ENCODE peak calls at places on chromosomes 11 and 22, in six cellular contexts. One of them, this sample, is unnamed.

GRCh38 chr11:28010001-28010400 is 98.0 kb downstream of the KIF18A start:
- DNase-seq in trophoblast cell: no peak
- DNase-seq in neuronal stem cell: no peak
- DNase-seq in IMR-90: no peak
- DNase-seq in H9: no peak
- DNase-seq in H1: no peak
- DNase-seq in this sample: no peak

GRCh38 chr11:61279934-61280656 is 15.0 kb downstream of the VWCE start:
- DNase-seq in H9: no peak
- DNase-seq in IMR-90: peak; percentile 58
- DNase-seq in H1: no peak
- DNase-seq in trophoblast cell: no peak
- DNase-seq in neuronal stem cell: no peak
- DNase-seq in this sample: no peak

GRCh38 chr11:15589070-15589626 is 474.4 kb downstream of the INSC start:
- DNase-seq in H9: no peak
- DNase-seq in H1: no peak
- DNase-seq in IMR-90: no peak
- DNase-seq in trophoblast cell: no peak
- DNase-seq in neuronal stem cell: no peak
- DNase-seq in this sample: no peak

GRCh38 chr11:125263268-125263790 is 98.8 kb downstream of the PKNOX2 start:
- DNase-seq in neuronal stem cell: peak; percentile 94
- DNase-seq in IMR-90: peak; percentile 100
- DNase-seq in H1: peak; percentile 87
- DNase-seq in H9: peak; percentile 94
- DNase-seq in trophoblast cell: peak; percentile 27
- DNase-seq in this sample: peak; percentile 100

GRCh38 chr11:93720522-93720921 is 20.8 kb downstream of the TAF1D start:
- DNase-seq in H9: no peak
- DNase-seq in H1: no peak
- DNase-seq in neuronal stem cell: no peak
- DNase-seq in IMR-90: no peak
- DNase-seq in trophoblast cell: peak; percentile 79
- DNase-seq in this sample: no peak

GRCh38 chr11:59706518-59707285 is 6.9 kb downstream of the OR10V1 start:
- DNase-seq in neuronal stem cell: no peak
- DNase-seq in H1: no peak
- DNase-seq in H9: no peak
- DNase-seq in IMR-90: peak; percentile 88
- DNase-seq in trophoblast cell: peak; percentile 91
- DNase-seq in this sample: peak; percentile 70

GRCh38 chr22:44537016-44537936 is 39.2 kb upstream of the RTL6 start:
- DNase-seq in H9: no peak
- DNase-seq in IMR-90: no peak
- DNase-seq in H1: no peak
- DNase-seq in neuronal stem cell: no peak
- DNase-seq in trophoblast cell: peak; percentile 53
- DNase-seq in this sample: no peak

GRCh38 chr22:31102441-31103081 is 4.8 kb downstream of the SELENOM start:
- DNase-seq in H9: no peak
- DNase-seq in trophoblast cell: peak; percentile 92
- DNase-seq in IMR-90: peak; percentile 98
- DNase-seq in H1: no peak
- DNase-seq in neuronal stem cell: no peak
- DNase-seq in this sample: peak; percentile 99

GRCh38 chr22:36743591-36744412 is 32.1 kb downstream of the IFT27 start:
- DNase-seq in neuronal stem cell: no peak
- DNase-seq in H1: no peak
- DNase-seq in trophoblast cell: no peak
- DNase-seq in IMR-90: no peak
- DNase-seq in H9: peak; percentile 22
- DNase-seq in this sample: no peak

GRCh38 chr11:113789675-113790320 is 10.2 kb downstream of the CLDN25 start:
- DNase-seq in H9: peak; percentile 33
- DNase-seq in H1: no peak
- DNase-seq in neuronal stem cell: no peak
- DNase-seq in trophoblast cell: peak; percentile 31
- DNase-seq in IMR-90: no peak
- DNase-seq in this sample: no peak

GRCh38 chr11:34044664-34045485 is 6.7 kb upstream of the CAPRIN1 start:
- DNase-seq in neuronal stem cell: no peak
- DNase-seq in IMR-90: peak; percentile 82
- DNase-seq in trophoblast cell: peak; percentile 99
- DNase-seq in H1: peak; percentile 51
- DNase-seq in H9: peak; percentile 54
- DNase-seq in this sample: peak; percentile 89

GRCh38 chr11:124446926-124447325 is 1.4 kb upstream of the OR8B8 start:
- DNase-seq in neuronal stem cell: no peak
- DNase-seq in H1: no peak
- DNase-seq in IMR-90: peak; percentile 15
- DNase-seq in trophoblast cell: no peak
- DNase-seq in H9: no peak
- DNase-seq in this sample: no peak

GRCh38 chr11:11841605-11842425 is at the start of gene USP47:
- DNase-seq in H9: peak; percentile 89
- DNase-seq in H1: peak; percentile 96
- DNase-seq in trophoblast cell: peak; percentile 97
- DNase-seq in neuronal stem cell: peak; percentile 92
- DNase-seq in IMR-90: peak; percentile 70
- DNase-seq in this sample: peak; percentile 91
- H4K8ac ChIP-seq in H9: no peak within 1 kb of the TSS
- H4K8ac ChIP-seq in H1: peak within 1 kb of the TSS; percentile 91
- H4K8ac ChIP-seq in trophoblast cell: peak within 1 kb of the TSS; percentile 100
- H4K8ac ChIP-seq in neuronal stem cell: no peak within 1 kb of the TSS
- H4K8ac ChIP-seq in IMR-90: peak within 1 kb of the TSS; percentile 100
- H4K8ac ChIP-seq in this sample: peak within 1 kb of the TSS; percentile 98

GRCh38 chr22:45885171-45885840 is 91.7 kb downstream of the WNT7B start:
- DNase-seq in trophoblast cell: no peak
- DNase-seq in IMR-90: no peak
- DNase-seq in neuronal stem cell: no peak
- DNase-seq in H1: no peak
- DNase-seq in H9: peak; percentile 20
- DNase-seq in this sample: no peak
- H3K14ac ChIP-seq in trophoblast cell: no peak overlapping the region
- H3K14ac ChIP-seq in IMR-90: no peak overlapping the region
- H3K14ac ChIP-seq in neuronal stem cell: peak overlapping the region; percentile 38
- H3K14ac ChIP-seq in H1: no peak overlapping the region
- H3K14ac ChIP-seq in H9: no peak overlapping the region
- H3K14ac ChIP-seq in this sample: no peak overlapping the region

DNA sequence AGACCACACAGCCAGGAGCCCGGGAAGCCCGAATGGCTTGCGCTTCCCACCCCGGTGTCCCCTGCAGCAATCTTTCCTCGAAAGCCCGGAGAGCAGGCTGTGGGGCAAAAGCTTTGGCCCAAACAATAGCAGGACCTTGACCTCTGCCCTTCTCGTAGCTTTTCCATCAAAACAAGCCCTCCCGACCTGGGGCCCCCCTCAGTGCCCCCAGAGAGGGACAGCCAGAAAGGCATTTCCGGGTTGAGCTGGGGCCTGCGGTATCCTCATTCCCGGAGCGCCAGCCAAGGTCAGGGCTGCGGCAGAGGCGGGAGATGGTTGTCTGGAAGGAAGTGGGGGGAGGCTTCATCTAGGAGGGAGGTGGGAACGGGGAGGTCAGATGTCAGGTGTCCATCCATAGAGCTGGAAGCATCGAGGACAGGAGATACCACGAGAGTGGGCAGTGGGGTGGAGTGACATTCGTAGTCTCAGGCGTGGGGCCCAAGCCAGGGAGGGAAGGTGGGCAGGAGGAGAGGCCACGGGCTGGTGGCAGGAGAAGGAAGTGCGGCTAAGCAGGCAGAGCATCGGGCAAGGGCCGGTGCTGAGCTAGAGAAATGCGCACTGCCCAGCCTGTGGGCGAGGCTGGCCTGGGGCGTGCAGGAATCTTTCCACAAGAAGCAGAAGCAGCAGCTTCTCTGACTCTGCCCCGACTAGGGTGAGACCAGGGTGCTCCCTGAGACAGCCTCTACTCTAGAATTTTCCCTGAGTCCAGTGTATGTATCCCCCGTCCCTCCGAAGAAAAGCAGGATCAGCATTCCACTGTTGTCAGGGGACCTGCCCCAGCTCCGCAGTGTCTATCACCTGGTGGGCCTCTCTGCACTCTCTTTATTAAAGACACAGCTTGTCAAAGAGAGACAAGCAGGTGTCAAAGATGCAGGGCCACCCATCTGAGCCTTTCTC is 14.3 kb downstream of the PDGFB start:
- DNase-seq in H9: peak; percentile 80
- DNase-seq in trophoblast cell: no peak
- DNase-seq in IMR-90: no peak
- DNase-seq in neuronal stem cell: no peak
- DNase-seq in H1: peak; percentile 81
- DNase-seq in this sample: no peak
- H2BK5ac ChIP-seq in H9: no peak overlapping the region
- H2BK5ac ChIP-seq in trophoblast cell: no peak overlapping the region
- H2BK5ac ChIP-seq in IMR-90: no peak overlapping the region
- H2BK5ac ChIP-seq in neuronal stem cell: peak overlapping the region; percentile 43
- H2BK5ac ChIP-seq in H1: peak overlapping the region; percentile 98
- H2BK5ac ChIP-seq in this sample: no peak overlapping the region

DNA sequence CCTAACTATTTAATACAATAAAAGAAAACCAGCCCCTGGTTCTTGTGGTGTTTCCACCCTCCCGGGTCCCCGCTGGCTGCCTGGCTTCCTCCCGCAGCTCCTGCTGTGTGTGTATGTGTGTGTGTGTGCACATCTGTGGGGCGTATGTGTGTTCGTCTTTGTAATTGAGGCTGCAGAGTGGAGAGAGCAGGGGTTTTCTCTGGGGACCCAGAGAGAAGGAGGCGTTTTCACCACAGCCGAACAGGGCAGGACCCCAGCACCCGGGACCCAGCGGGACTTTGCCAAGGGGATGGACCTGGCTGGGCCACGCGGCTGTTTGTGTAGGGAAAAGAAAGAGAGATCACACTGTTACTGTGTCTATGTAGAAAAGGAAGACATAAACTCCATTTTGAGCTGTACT is 42.7 kb downstream of the IGLL1 start:
- DNase-seq in IMR-90: no peak
- DNase-seq in trophoblast cell: no peak
- DNase-seq in H1: no peak
- DNase-seq in neuronal stem cell: no peak
- DNase-seq in H9: peak; percentile 26
- DNase-seq in this sample: no peak
- H4K8ac ChIP-seq in IMR-90: no peak overlapping the region
- H4K8ac ChIP-seq in trophoblast cell: peak overlapping the region; percentile 37
- H4K8ac ChIP-seq in H1: peak overlapping the region; percentile 60
- H4K8ac ChIP-seq in neuronal stem cell: no peak overlapping the region
- H4K8ac ChIP-seq in H9: no peak overlapping the region
- H4K8ac ChIP-seq in this sample: no peak overlapping the region

GRCh38 chr11:69500285-69501120 is 19.0 kb downstream of the LINC01488 start:
- DNase-seq in trophoblast cell: no peak
- DNase-seq in neuronal stem cell: no peak
- DNase-seq in H9: no peak
- DNase-seq in H1: no peak
- DNase-seq in IMR-90: no peak
- DNase-seq in this sample: no peak
- H3K14ac ChIP-seq in trophoblast cell: no peak overlapping the region
- H3K14ac ChIP-seq in neuronal stem cell: peak overlapping the region; percentile 75
- H3K14ac ChIP-seq in H9: no peak overlapping the region
- H3K14ac ChIP-seq in H1: no peak overlapping the region
- H3K14ac ChIP-seq in IMR-90: no peak overlapping the region
- H3K14ac ChIP-seq in this sample: no peak overlapping the region

GRCh38 chr11:75338516-75339218 is 12.8 kb downstream of the ARRB1 start:
- DNase-seq in trophoblast cell: peak; percentile 57
- DNase-seq in neuronal stem cell: no peak
- DNase-seq in IMR-90: peak; percentile 65
- DNase-seq in H9: no peak
- DNase-seq in H1: no peak
- DNase-seq in this sample: peak; percentile 77

GRCh38 chr11:75342231-75342918 is 9.1 kb downstream of the ARRB1 start:
- DNase-seq in H1: no peak
- DNase-seq in neuronal stem cell: no peak
- DNase-seq in trophoblast cell: no peak
- DNase-seq in H9: no peak
- DNase-seq in IMR-90: no peak
- DNase-seq in this sample: no peak

GRCh38 chr11:75337195-75337654 is 14.2 kb downstream of the ARRB1 start:
- DNase-seq in IMR-90: peak; percentile 60
- DNase-seq in neuronal stem cell: no peak
- DNase-seq in H1: no peak
- DNase-seq in H9: no peak
- DNase-seq in trophoblast cell: peak; percentile 55
- DNase-seq in this sample: peak; percentile 90

GRCh38 chr11:75341583-75341982 is 9.9 kb downstream of the ARRB1 start:
- DNase-seq in H9: no peak
- DNase-seq in IMR-90: no peak
- DNase-seq in trophoblast cell: no peak
- DNase-seq in H1: no peak
- DNase-seq in neuronal stem cell: no peak
- DNase-seq in this sample: no peak

GRCh38 chr11:75339685-75340409 is 11.6 kb downstream of the ARRB1 start:
- DNase-seq in trophoblast cell: peak; percentile 47
- DNase-seq in H1: no peak
- DNase-seq in IMR-90: no peak
- DNase-seq in neuronal stem cell: no peak
- DNase-seq in H9: no peak
- DNase-seq in this sample: peak; percentile 71
- H2BK5ac ChIP-seq in trophoblast cell: peak overlapping the region; percentile 68
- H2BK5ac ChIP-seq in H1: peak overlapping the region; percentile 83
- H2BK5ac ChIP-seq in IMR-90: no peak overlapping the region
- H2BK5ac ChIP-seq in neuronal stem cell: peak overlapping the region; percentile 16
- H2BK5ac ChIP-seq in H9: no peak overlapping the region
- H2BK5ac ChIP-seq in this sample: no peak overlapping the region

GRCh38 chr11:131899954-131900580 is 529.7 kb downstream of the NTM start:
- DNase-seq in H9: no peak
- DNase-seq in trophoblast cell: no peak
- DNase-seq in neuronal stem cell: no peak
- DNase-seq in H1: no peak
- DNase-seq in IMR-90: no peak
- DNase-seq in this sample: no peak
- H4K8ac ChIP-seq in H9: no peak overlapping the region
- H4K8ac ChIP-seq in trophoblast cell: no peak overlapping the region
- H4K8ac ChIP-seq in neuronal stem cell: no peak overlapping the region
- H4K8ac ChIP-seq in H1: no peak overlapping the region
- H4K8ac ChIP-seq in IMR-90: peak overlapping the region; percentile 47
- H4K8ac ChIP-seq in this sample: no peak overlapping the region